ENCODE peak calls at places on chromosomes 16 and 17, in four cellular contexts. E is stomach, Z is sigmoid colon, L is HL-60. V is an unnamed sample.
A peak's percentile ranks its signal among the peaks of the same experiment; 100 is the strongest.

GRCh38 chr16:84084570-84085270 is 32.0 kb downstream of the MBTPS1 start:
- DNase-seq in E (peak; percentile 76), Z (peak; percentile 70), L (peak; percentile 83), V (peak; percentile 61)

GRCh38 chr16:30867747-30868146 is 26.1 kb downstream of the BCL7C start:
- DNase-seq in E (no peak), Z (no peak), L (no peak), V (no peak)

GRCh38 chr17:11980813-11981212 is 16.5 kb downstream of the ZNF18 start:
- DNase-seq in E (no peak), Z (no peak), L (no peak), V (no peak)

GRCh38 chr17:27535975-27536374 is 79.7 kb downstream of the KSR1 start:
- DNase-seq in E (no peak), Z (no peak), L (no peak), V (no peak)

GRCh38 chr17:45345246-45345553 is 28.4 kb upstream of the MAP3K14 start:
- DNase-seq in E (no peak), Z (peak; percentile 43), L (no peak), V (no peak)

GRCh38 chr16:88922114-88922825 is 54.7 kb downstream of the CBFA2T3 start:
- DNase-seq in E (peak; percentile 67), Z (peak; percentile 84), L (no peak), V (no peak)

GRCh38 chr17:73841431-73842060 is 197.3 kb upstream of the SDK2 start:
- DNase-seq in E (no peak), Z (no peak), L (no peak), V (no peak)

GRCh38 chr17:17877548-17878358 is 41.0 kb upstream of the SREBF1 start:
- DNase-seq in E (peak; percentile 89), Z (peak; percentile 96), L (no peak), V (no peak)

GRCh38 chr17:29617481-29618271 is 5.0 kb downstream of the CORO6 start:
- DNase-seq in E (peak; percentile 87), Z (peak; percentile 86), L (peak; percentile 92), V (peak; percentile 82)

GRCh38 chr17:73197141-73197540 is 4.3 kb downstream of the COG1 start:
- DNase-seq in E (no peak), Z (no peak), L (no peak), V (no peak)

GRCh38 chr17:81865733-81866439 is 5.3 kb downstream of the ARHGDIA start:
- DNase-seq in E (peak; percentile 97), Z (no peak), L (no peak), V (no peak)
- TF ChIP-seq POLR2AphosphoS5 in E (no peak), Z (peak; percentile 41), L (peak; percentile 52), V (peak; percentile 77)

GRCh38 chr17:50863221-50863843 is 2.8 kb downstream of the TOB1 start:
- DNase-seq in E (peak; percentile 59), Z (peak; percentile 79), L (peak; percentile 41), V (no peak)

GRCh38 chr17:50863931-50864330 is 2.2 kb downstream of the TOB1 start:
- DNase-seq in E (no peak), Z (no peak), L (no peak), V (no peak)

GRCh38 chr17:50865868-50866260 is 290 bp downstream of the TOB1 start:
- DNase-seq in E (no peak), Z (no peak), L (no peak), V (no peak)

GRCh38 chr17:50865060-50865867 is 890 bp downstream of the TOB1 start:
- DNase-seq in E (peak; percentile 64), Z (peak; percentile 85), L (peak; percentile 66), V (no peak)

GRCh38 chr17:50864747-50865059 is 1.5 kb downstream of the TOB1 start:
- DNase-seq in E (no peak), Z (no peak), L (no peak), V (no peak)
- TF ChIP-seq POLR2AphosphoS5 in E (no peak), Z (no peak), L (no peak), V (no peak)

DNA sequence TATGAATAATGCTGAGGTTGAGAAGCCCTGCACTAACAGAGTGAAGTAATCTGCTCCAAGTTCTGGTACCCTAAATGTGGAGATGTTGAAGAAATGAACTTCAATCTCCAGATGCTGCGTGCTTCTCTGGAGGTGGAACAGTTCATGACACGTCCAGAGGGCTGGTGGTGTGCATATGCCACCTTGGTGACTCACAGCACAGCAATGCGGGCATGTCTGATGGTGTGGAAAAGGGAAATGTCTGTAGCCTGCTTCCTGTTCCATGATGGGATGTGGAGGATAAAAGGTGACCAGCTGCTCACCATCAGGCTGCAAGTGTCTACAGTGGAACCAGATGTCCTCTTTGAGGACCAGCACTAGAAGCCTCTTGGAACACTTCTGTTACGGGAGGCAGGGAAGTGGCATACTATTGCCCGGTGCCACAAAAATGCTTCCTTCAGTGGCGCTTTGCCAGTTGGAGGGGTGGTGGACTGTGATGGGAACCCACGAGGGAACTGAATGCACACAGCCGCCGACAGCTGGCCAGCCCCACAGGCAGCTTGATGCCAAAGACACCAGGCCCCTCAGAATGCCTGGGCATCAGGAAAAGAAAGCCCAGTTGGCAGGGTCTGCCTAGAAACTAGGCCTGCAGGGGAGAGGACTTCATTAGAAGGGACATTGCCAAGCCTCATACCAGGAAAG is 19.9 kb downstream of the SNX11 start:
- DNase-seq in E (no peak), Z (no peak), L (no peak), V (no peak)
- TF ChIP-seq POLR2AphosphoS5 in E (no peak), Z (no peak), L (no peak), V (no peak)

GRCh38 chr17:64503341-64503740 is 2.7 kb downstream of the DDX5 start:
- DNase-seq in E (no peak), Z (no peak), L (no peak), V (no peak)
- TF ChIP-seq POLR2AphosphoS5 in E (no peak), Z (no peak), L (no peak), V (no peak)

GRCh38 chr17:78127240-78127887 is 1.2 kb downstream of the TMC6 start:
- DNase-seq in E (peak; percentile 57), Z (peak; percentile 88), L (peak; percentile 90), V (peak; percentile 78)
- TF ChIP-seq POLR2AphosphoS5 in E (no peak), Z (peak; percentile 78), L (no peak), V (no peak)

GRCh38 chr17:31560836-31561235 is 169.4 kb downstream of the RAB11FIP4 start:
- DNase-seq in E (no peak), Z (no peak), L (no peak), V (no peak)

GRCh38 chr17:31559647-31560501 is 168.4 kb downstream of the RAB11FIP4 start:
- DNase-seq in E (no peak), Z (no peak), L (no peak), V (no peak)

GRCh38 chr17:31561469-31562412 is 170.3 kb downstream of the RAB11FIP4 start:
- DNase-seq in E (no peak), Z (no peak), L (peak; percentile 28), V (no peak)

GRCh38 chr17:31556969-31557620 is 165.6 kb downstream of the RAB11FIP4 start:
- DNase-seq in E (no peak), Z (no peak), L (no peak), V (no peak)

DNA sequence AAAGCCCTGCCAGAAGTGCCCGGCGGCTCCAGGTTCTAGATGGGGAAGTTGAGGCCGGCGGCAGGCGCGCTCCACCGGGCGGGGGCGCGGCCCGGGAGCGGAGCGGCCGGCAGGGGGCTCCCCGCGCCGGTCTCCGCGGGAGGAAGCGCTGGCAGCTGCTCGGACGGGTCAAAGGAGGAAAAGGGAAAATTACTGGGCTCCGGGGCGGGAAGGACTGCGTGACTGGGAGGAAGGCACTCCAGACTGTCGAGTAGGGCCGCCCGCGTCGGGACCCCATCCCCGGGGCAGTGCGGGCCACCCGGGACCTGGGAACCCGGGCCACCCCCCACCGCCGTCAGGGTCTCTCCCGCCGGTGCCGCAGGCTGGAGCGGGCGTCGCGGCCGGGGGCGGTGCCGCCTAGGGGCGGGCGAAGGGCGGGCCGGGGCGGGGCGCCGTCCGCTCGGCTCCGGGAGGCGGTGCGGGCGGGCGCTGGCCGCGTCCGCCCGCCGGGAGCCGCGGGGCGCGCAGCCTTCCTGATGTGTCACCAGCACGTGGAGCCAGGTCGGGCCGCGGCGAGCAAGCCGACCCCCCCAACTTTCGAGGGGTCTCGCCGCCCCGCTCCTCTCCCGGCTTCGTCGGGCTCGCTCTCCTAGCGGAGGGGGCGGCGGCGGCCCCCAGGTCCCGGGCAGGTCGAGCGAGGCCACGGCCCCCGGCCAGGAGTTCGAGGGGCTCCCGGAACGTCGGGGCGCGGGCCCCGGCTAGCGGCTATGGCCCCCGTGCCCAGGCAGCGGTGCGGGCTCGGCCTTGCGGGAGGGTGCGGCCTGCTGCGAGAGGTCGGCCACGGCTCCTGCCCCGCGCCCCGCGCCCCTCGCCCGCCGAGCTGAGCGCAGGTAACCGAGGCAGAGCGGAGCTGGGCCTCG is 167.5 kb downstream of the RAB11FIP4 start:
- DNase-seq in E (peak; percentile 79), Z (peak; percentile 92), L (peak; percentile 65), V (peak; percentile 74)
- TF ChIP-seq POLR2AphosphoS5 in E (no peak), Z (peak; percentile 85), L (no peak), V (no peak)

GRCh38 chr16:14405611-14406537 is 224.2 kb downstream of the PARN start:
- DNase-seq in E (peak; percentile 33), Z (peak; percentile 67), L (no peak), V (peak; percentile 54)
- TF ChIP-seq POLR2AphosphoS5 in E (no peak), Z (no peak), L (no peak), V (no peak)